ENCODE peak calls at places on chromosome 5, in six cellular contexts. J is posterior vena cava, G is HCT116, W is AG10803, P is NCI-H1092 treated with DMSO at 0.1 percent for 48 hours, L is H4. Y is an unnamed sample.

GRCh38 chr5:127080001-127080478 is 6.7 kb upstream of the C5orf63 start:
- DNase-seq in J (no peak), G (no peak), W (peak), P (no peak), L (no peak), Y (peak)

GRCh38 chr5:115815693-115816225 is 700 bp downstream of the CDO1 start:
- DNase-seq in J (no peak), G (no peak), W (no peak), P (peak), L (no peak), Y (no peak)

GRCh38 chr5:81417052-81417451 is 23.1 kb upstream of the ACOT12 start:
- DNase-seq in J (no peak), G (peak), W (no peak), P (no peak), L (no peak), Y (no peak)

GRCh38 chr5:87746341-87746740 is 333.6 kb upstream of the CCNH start:
- DNase-seq in J (no peak), G (peak), W (no peak), P (no peak), L (no peak), Y (no peak)

GRCh38 chr5:143304836-143305475 is 98.5 kb downstream of the NR3C1 start:
- DNase-seq in J (no peak), G (no peak), W (peak), P (no peak), L (no peak), Y (no peak)

GRCh38 chr5:96344678-96345612 is 88.1 kb downstream of the PCSK1 start:
- DNase-seq in J (no peak), G (peak), W (peak), P (peak), L (peak), Y (no peak)

GRCh38 chr5:172076783-172077244 is 70.4 kb upstream of the FBXW11 start:
- DNase-seq in J (no peak), G (no peak), W (peak), P (no peak), L (no peak), Y (no peak)

GRCh38 chr5:76716456-76717157 is 681 bp downstream of the F2R start:
- DNase-seq in J (no peak), G (no peak), W (no peak), P (no peak), L (no peak), Y (no peak)

GRCh38 chr5:124034301-124034700 is 522.3 kb downstream of the CSNK1G3 start:
- DNase-seq in J (no peak), G (no peak), W (no peak), P (no peak), L (no peak), Y (no peak)

GRCh38 chr5:173657745-173658422 is 41.4 kb upstream of the BOD1 start:
- DNase-seq in J (peak), G (no peak), W (no peak), P (no peak), L (no peak), Y (no peak)

GRCh38 chr5:72166070-72166979 is 59.0 kb downstream of the MAP1B start:
- DNase-seq in J (peak), G (no peak), W (peak), P (peak), L (peak), Y (no peak)

GRCh38 chr5:16935271-16936149 is 578 bp downstream of the MYO10 start:
- DNase-seq in J (peak), G (no peak), W (no peak), P (peak), L (peak), Y (peak)

GRCh38 chr5:50995285-50995942 is 329.0 kb downstream of the PARP8 start:
- DNase-seq in J (no peak), G (no peak), W (no peak), P (no peak), L (no peak), Y (no peak)

GRCh38 chr5:168011096-168011495 is 280.3 kb upstream of the WWC1 start:
- DNase-seq in J (no peak), G (no peak), W (peak), P (no peak), L (no peak), Y (no peak)

GRCh38 chr5:109721741-109722140 is 32.0 kb downstream of the MAN2A1 start:
- DNase-seq in J (no peak), G (no peak), W (no peak), P (no peak), L (no peak), Y (no peak)

GRCh38 chr5:174323878-174324281 is 278.4 kb downstream of the NSG2 start:
- DNase-seq in J (peak), G (peak), W (peak), P (no peak), L (peak), Y (no peak)

GRCh38 chr5:102663771-102664530 is 91.2 kb upstream of the PAM start:
- DNase-seq in J (no peak), G (no peak), W (peak), P (no peak), L (no peak), Y (no peak)

GRCh38 chr5:136080113-136080482 is 51.3 kb downstream of the TGFBI start:
- DNase-seq in J (no peak), G (no peak), W (no peak), P (no peak), L (no peak), Y (no peak)

GRCh38 chr5:17441351-17441750 is 56.7 kb upstream of the TAF11L2 start:
- DNase-seq in J (no peak), G (no peak), W (peak), P (no peak), L (no peak), Y (no peak)

GRCh38 chr5:7875151-7875550 is 6.2 kb downstream of the MTRR start:
- DNase-seq in J (no peak), G (no peak), W (no peak), P (no peak), L (no peak), Y (no peak)

GRCh38 chr5:33381243-33381642 is 59.5 kb upstream of the TARS1 start:
- DNase-seq in J (no peak), G (no peak), W (no peak), P (no peak), L (no peak), Y (no peak)

GRCh38 chr5:6704361-6704851 is 8.8 kb upstream of the TENT4A start:
- DNase-seq in J (no peak), G (no peak), W (peak), P (no peak), L (peak), Y (no peak)

GRCh38 chr5:170006016-170006415 is 25.7 kb upstream of the INSYN2B start:
- DNase-seq in J (no peak), G (no peak), W (no peak), P (no peak), L (peak), Y (no peak)

GRCh38 chr5:37208883-37209808 is 40.0 kb downstream of the CPLANE1 start:
- DNase-seq in J (no peak), G (no peak), W (peak), P (no peak), L (peak), Y (no peak)

GRCh38 chr5:96209829-96210228 is 223.2 kb downstream of the PCSK1 start:
- DNase-seq in J (no peak), G (no peak), W (peak), P (no peak), L (no peak), Y (no peak)